ENCODE peak calls at places on chromosomes 5 and 9, in five cellular contexts. V, E, H, J and K are unnamed samples.

GRCh38 chr5:19923742-19924141 is 64.3 kb downstream of the CDH18 start:
- ATAC-seq in V (no peak), E (no peak), H (no peak), J (no peak), K (no peak)

GRCh38 chr5:38648703-38649291 is 92.4 kb upstream of the LIFR start:
- ATAC-seq in V (no peak), E (no peak), H (no peak), J (no peak), K (no peak)

GRCh38 chr9:74503219-74503618 is 6.1 kb downstream of the RORB start:
- ATAC-seq in V (no peak), E (no peak), H (no peak), J (no peak), K (no peak)

GRCh38 chr5:32565143-32565542 is 20.2 kb upstream of the SUB1 start:
- ATAC-seq in V (no peak), E (no peak), H (no peak), J (no peak), K (no peak)

GRCh38 chr5:179893076-179893957 is 14.4 kb downstream of the TBC1D9B start:
- ATAC-seq in V (no peak), E (no peak), H (no peak), J (no peak), K (no peak)

GRCh38 chr5:124527220-124527991 is 219.0 kb downstream of the ZNF608 start:
- ATAC-seq in V (peak; percentile 92), E (peak; percentile 84), H (peak; percentile 98), J (no peak), K (no peak)

GRCh38 chr5:31639488-31640011 is 619 bp downstream of the PDZD2 start:
- ATAC-seq in V (no peak), E (peak; percentile 9), H (peak; percentile 10), J (peak; percentile 4), K (peak; percentile 1)

GRCh38 chr9:103364753-103365152 is 369.6 kb downstream of the CYLC2 start:
- ATAC-seq in V (no peak), E (no peak), H (no peak), J (no peak), K (no peak)

GRCh38 chr9:116471943-116472506 is 215.1 kb upstream of the TRIM32 start:
- ATAC-seq in V (no peak), E (no peak), H (no peak), J (no peak), K (no peak)

GRCh38 chr5:16844952-16845351 is 91.1 kb downstream of the MYO10 start:
- ATAC-seq in V (no peak), E (no peak), H (no peak), J (no peak), K (no peak)

GRCh38 chr9:42852133-42852532 is 668.7 kb downstream of the SPATA31A6 start:
- ATAC-seq in V (peak; percentile 91), E (no peak), H (peak; percentile 100), J (peak; percentile 91), K (no peak)

GRCh38 chr5:54881286-54882005 is 103.9 kb downstream of the ESM1 start:
- ATAC-seq in V (no peak), E (no peak), H (no peak), J (no peak), K (no peak)

GRCh38 chr5:159338143-159338542 is 7.9 kb upstream of the IL12B start:
- ATAC-seq in V (no peak), E (no peak), H (no peak), J (no peak), K (no peak)

GRCh38 chr9:29044959-29045358 is 1471.7 kb upstream of the C9orf72 start:
- ATAC-seq in V (no peak), E (no peak), H (no peak), J (no peak), K (no peak)

GRCh38 chr5:10762178-10762775 is 1.2 kb upstream of the DAP start:
- ATAC-seq in V (peak; percentile 46), E (peak; percentile 51), H (no peak), J (no peak), K (no peak)

GRCh38 chr9:34072868-34073590 is 24.3 kb upstream of the UBAP2 start:
- ATAC-seq in V (peak; percentile 92), E (no peak), H (peak; percentile 89), J (peak; percentile 93), K (peak; percentile 87)

GRCh38 chr5:30413540-30413939 is 779.9 kb upstream of the CDH6 start:
- ATAC-seq in V (no peak), E (no peak), H (no peak), J (no peak), K (no peak)

GRCh38 chr9:95406114-95406513 is 88.6 kb upstream of the FANCC start:
- ATAC-seq in V (no peak), E (no peak), H (no peak), J (no peak), K (no peak)

GRCh38 chr5:151696470-151697061 is 9.9 kb upstream of the SPARC start:
- ATAC-seq in V (peak; percentile 34), E (peak; percentile 64), H (peak; percentile 38), J (no peak), K (peak; percentile 74)

GRCh38 chr5:746258-746761 is 38.2 kb downstream of the ZDHHC11B start:
- ATAC-seq in V (no peak), E (peak; percentile 87), H (peak; percentile 85), J (no peak), K (no peak)

GRCh38 chr9:76878933-76879332 is 27.0 kb downstream of the PRUNE2 start:
- ATAC-seq in V (no peak), E (no peak), H (no peak), J (no peak), K (no peak)

GRCh38 chr9:104961701-104962359 is 33.9 kb upstream of the ABCA1 start:
- ATAC-seq in V (no peak), E (no peak), H (no peak), J (no peak), K (no peak)

GRCh38 chr9:70340572-70340971 is 73.9 kb downstream of the KLF9 start:
- ATAC-seq in V (peak; percentile 27), E (no peak), H (no peak), J (no peak), K (no peak)
- TF ChIP-seq CTCF in V (peak; percentile 48), E (peak; percentile 65), H (peak; percentile 14), J (peak; percentile 52), K (peak; percentile 66)

GRCh38 chr9:136964171-136964689 is 12.2 kb downstream of the LCN12 start:
- ATAC-seq in V (no peak), E (peak; percentile 21), H (no peak), J (no peak), K (no peak)

GRCh38 chr9:136963341-136963740 is 11.3 kb downstream of the LCN12 start:
- ATAC-seq in V (no peak), E (no peak), H (no peak), J (no peak), K (no peak)

GRCh38 chr9:136964833-136965422 is 12.4 kb upstream of the PTGDS start:
- ATAC-seq in V (no peak), E (no peak), H (no peak), J (no peak), K (no peak)

GRCh38 chr9:136963751-136964150 is 11.7 kb downstream of the LCN12 start:
- ATAC-seq in V (no peak), E (no peak), H (no peak), J (no peak), K (no peak)

GRCh38 chr9:136965771-136966484 is 11.4 kb upstream of the PTGDS start:
- ATAC-seq in V (peak; percentile 22), E (peak; percentile 19), H (no peak), J (no peak), K (no peak)
- TF ChIP-seq POLR2A in V (no peak), E (no peak), H (no peak), J (no peak), K (no peak)

GRCh38 chr9:136724772-136725171 is 12.4 kb downstream of the DIPK1B start:
- ATAC-seq in V (no peak), E (no peak), H (no peak), J (no peak), K (no peak)

GRCh38 chr9:136726118-136726517 is 13.7 kb downstream of the DIPK1B start:
- ATAC-seq in V (no peak), E (peak; percentile 3), H (no peak), J (no peak), K (no peak)

GRCh38 chr9:136726631-136727191 is 14.3 kb downstream of the DIPK1B start:
- ATAC-seq in V (peak; percentile 39), E (peak; percentile 40), H (peak; percentile 12), J (no peak), K (no peak)

GRCh38 chr9:136723989-136724388 is 11.6 kb downstream of the DIPK1B start:
- ATAC-seq in V (no peak), E (no peak), H (no peak), J (no peak), K (no peak)

DNA sequence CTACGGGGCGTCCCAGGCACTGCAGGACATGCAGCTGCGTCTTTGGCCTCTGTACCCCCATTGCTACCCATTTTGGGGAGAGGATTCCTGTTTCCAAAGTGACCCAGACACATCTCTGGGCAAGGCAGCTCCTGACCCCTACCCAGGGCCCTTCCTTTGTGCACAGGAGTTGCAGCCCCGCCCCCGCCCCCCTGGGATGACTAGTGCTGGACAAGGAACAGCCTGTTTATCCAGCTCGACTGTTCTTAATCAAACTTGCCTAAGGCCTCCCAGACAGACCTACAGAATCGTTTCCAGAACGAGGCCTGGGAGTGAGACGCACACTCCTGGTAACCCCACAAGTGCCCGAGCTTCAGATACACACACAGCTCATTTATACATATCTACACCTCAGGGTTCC is 13.2 kb downstream of the DIPK1B start:
- ATAC-seq in V (no peak), E (no peak), H (no peak), J (no peak), K (no peak)
- H3K4me1 ChIP-seq in V (peaks cover 17% of the 10 kb centered on the region), E (peaks cover 15% of the 10 kb centered on the region), H (peaks cover 50% of the 10 kb centered on the region), J (peaks cover 65% of the 10 kb centered on the region), K (peaks cover 38% of the 10 kb centered on the region)

GRCh38 chr9:99820330-99821186 is 1.1 kb upstream of the NR4A3 start:
- ATAC-seq in V (peak; percentile 36), E (peak; percentile 21), H (peak; percentile 7), J (peak; percentile 26), K (peak; percentile 8)

GRCh38 chr9:99821187-99822095 is at the start of gene NR4A3:
- ATAC-seq in V (peak; percentile 58), E (peak; percentile 80), H (peak; percentile 53), J (peak; percentile 71), K (peak; percentile 78)

GRCh38 chr9:99818439-99818992 is 3.2 kb upstream of the NR4A3 start:
- ATAC-seq in V (no peak), E (no peak), H (no peak), J (no peak), K (no peak)

GRCh38 chr9:99819123-99819483 is 2.6 kb upstream of the NR4A3 start:
- ATAC-seq in V (no peak), E (no peak), H (no peak), J (no peak), K (no peak)

DNA sequence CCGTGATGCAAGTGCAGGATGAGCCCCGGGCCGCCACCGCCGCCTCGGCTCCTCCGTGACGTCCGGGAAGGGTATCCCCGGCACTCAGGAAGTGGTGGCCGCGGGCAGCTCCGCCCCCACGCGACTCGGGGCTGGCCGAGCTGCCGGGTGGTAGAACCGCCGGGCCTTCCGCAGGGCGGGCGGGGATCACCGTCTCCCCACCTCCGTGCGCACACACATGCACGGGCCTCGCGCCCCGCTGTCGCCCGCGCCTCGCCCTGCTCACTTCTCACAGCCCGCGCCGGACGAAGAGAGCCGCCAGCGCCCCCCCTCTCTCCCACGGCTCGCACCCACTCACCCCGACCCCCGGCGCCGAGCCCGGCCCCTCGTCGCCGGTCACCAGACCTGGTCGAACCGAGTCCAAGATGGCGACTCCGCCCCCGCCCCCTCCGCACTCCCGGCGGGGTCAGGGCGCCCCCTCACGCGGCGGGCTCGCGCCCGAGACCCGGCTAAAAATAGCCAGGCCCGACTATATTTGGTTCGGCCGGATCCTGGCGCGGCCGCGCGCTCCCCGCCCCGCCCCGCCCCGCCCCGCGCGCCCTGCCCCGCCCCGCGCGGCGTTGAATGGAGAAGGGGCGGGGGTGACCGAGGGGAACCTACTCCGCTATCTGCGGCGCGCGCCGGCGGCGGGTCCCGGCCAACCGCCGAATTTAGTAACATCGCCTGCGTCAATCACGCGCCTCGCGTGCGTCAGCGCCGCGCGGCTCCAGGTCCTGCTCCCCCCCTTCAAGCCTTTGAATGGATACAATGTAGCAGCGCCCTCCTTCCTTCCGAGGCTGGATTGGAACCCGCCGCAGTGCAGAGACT is 2.0 kb upstream of the NR4A3 start:
- ATAC-seq in V (peak; percentile 56), E (peak; percentile 73), H (peak; percentile 70), J (peak; percentile 40), K (peak; percentile 79)
- TF ChIP-seq CTCF in V (no peak), E (no peak), H (peak; percentile 31), J (no peak), K (peak; percentile 40)